ENCODE peak calls at places on chromosomes 11 and 22, in six cellular contexts. One of them, this sample, is unnamed. For H3K27me3 and H3K4me1, the result is how much of the 10 kb centered on the place peaks cover.

GRCh38 chr11:20623258-20623657 is 23.9 kb downstream of the SLC6A5 start:
- DNase-seq in SK-N-SH: no peak
- DNase-seq in psoas muscle: no peak
- DNase-seq in colonic mucosa: no peak
- DNase-seq in naive thymus-derived CD4-positive, alpha-beta T cell: no peak
- DNase-seq in GM23338: no peak
- DNase-seq in this sample: no peak

GRCh38 chr11:96324912-96325311 is 18.1 kb downstream of the MAML2 start:
- DNase-seq in naive thymus-derived CD4-positive, alpha-beta T cell: no peak
- DNase-seq in GM23338: no peak
- DNase-seq in psoas muscle: no peak
- DNase-seq in colonic mucosa: no peak
- DNase-seq in SK-N-SH: no peak
- DNase-seq in this sample: peak

GRCh38 chr11:122186439-122187080 is 70.5 kb upstream of the BLID start:
- DNase-seq in SK-N-SH: no peak
- DNase-seq in colonic mucosa: no peak
- DNase-seq in GM23338: no peak
- DNase-seq in psoas muscle: no peak
- DNase-seq in naive thymus-derived CD4-positive, alpha-beta T cell: no peak
- DNase-seq in this sample: no peak

GRCh38 chr11:106624377-106624776 is 393.9 kb downstream of the GUCY1A2 start:
- DNase-seq in SK-N-SH: no peak
- DNase-seq in psoas muscle: no peak
- DNase-seq in GM23338: peak
- DNase-seq in colonic mucosa: no peak
- DNase-seq in naive thymus-derived CD4-positive, alpha-beta T cell: no peak
- DNase-seq in this sample: no peak

GRCh38 chr22:27212617-27213177 is 555.3 kb downstream of the MIAT start:
- DNase-seq in colonic mucosa: peak
- DNase-seq in psoas muscle: peak
- DNase-seq in SK-N-SH: no peak
- DNase-seq in naive thymus-derived CD4-positive, alpha-beta T cell: no peak
- DNase-seq in GM23338: no peak
- DNase-seq in this sample: peak

GRCh38 chr11:61814958-61815789 is 1.6 kb downstream of the FADS1 start:
- DNase-seq in psoas muscle: peak
- DNase-seq in naive thymus-derived CD4-positive, alpha-beta T cell: no peak
- DNase-seq in colonic mucosa: peak
- DNase-seq in GM23338: peak
- DNase-seq in SK-N-SH: peak
- DNase-seq in this sample: peak

GRCh38 chr11:46253258-46254134 is 24.0 kb upstream of the CREB3L1 start:
- DNase-seq in naive thymus-derived CD4-positive, alpha-beta T cell: no peak
- DNase-seq in colonic mucosa: peak
- DNase-seq in SK-N-SH: no peak
- DNase-seq in psoas muscle: no peak
- DNase-seq in GM23338: no peak
- DNase-seq in this sample: no peak

GRCh38 chr22:19510919-19511341 is 13.3 kb downstream of the CLDN5 start:
- DNase-seq in psoas muscle: no peak
- DNase-seq in GM23338: no peak
- DNase-seq in colonic mucosa: no peak
- DNase-seq in SK-N-SH: no peak
- DNase-seq in naive thymus-derived CD4-positive, alpha-beta T cell: no peak
- DNase-seq in this sample: no peak

GRCh38 chr11:115244314-115244713 is 259.9 kb downstream of the CADM1 start:
- DNase-seq in naive thymus-derived CD4-positive, alpha-beta T cell: no peak
- DNase-seq in SK-N-SH: no peak
- DNase-seq in colonic mucosa: no peak
- DNase-seq in GM23338: no peak
- DNase-seq in psoas muscle: no peak
- DNase-seq in this sample: no peak

GRCh38 chr11:93490996-93491618 is 52.1 kb downstream of the SMCO4 start:
- DNase-seq in SK-N-SH: no peak
- DNase-seq in naive thymus-derived CD4-positive, alpha-beta T cell: no peak
- DNase-seq in GM23338: peak
- DNase-seq in colonic mucosa: no peak
- DNase-seq in psoas muscle: no peak
- DNase-seq in this sample: no peak

GRCh38 chr11:126585388-126586302 is 230.2 kb downstream of the ST3GAL4 start:
- DNase-seq in naive thymus-derived CD4-positive, alpha-beta T cell: no peak
- DNase-seq in SK-N-SH: peak
- DNase-seq in colonic mucosa: peak
- DNase-seq in GM23338: peak
- DNase-seq in psoas muscle: peak
- DNase-seq in this sample: peak
- H3K4me3 ChIP-seq in naive thymus-derived CD4-positive, alpha-beta T cell: no peak
- H3K4me3 ChIP-seq in SK-N-SH: no peak
- H3K4me3 ChIP-seq in colonic mucosa: no peak
- H3K4me3 ChIP-seq in GM23338: peak
- H3K4me3 ChIP-seq in psoas muscle: peak
- H3K4me3 ChIP-seq in this sample: peak

GRCh38 chr11:57196556-57196955 is 14.8 kb downstream of the LRRC55 start:
- DNase-seq in naive thymus-derived CD4-positive, alpha-beta T cell: no peak
- DNase-seq in SK-N-SH: no peak
- DNase-seq in GM23338: no peak
- DNase-seq in colonic mucosa: no peak
- DNase-seq in psoas muscle: no peak
- DNase-seq in this sample: no peak

GRCh38 chr11:57190548-57190947 is 8.8 kb downstream of the LRRC55 start:
- DNase-seq in GM23338: no peak
- DNase-seq in naive thymus-derived CD4-positive, alpha-beta T cell: no peak
- DNase-seq in psoas muscle: no peak
- DNase-seq in SK-N-SH: no peak
- DNase-seq in colonic mucosa: no peak
- DNase-seq in this sample: no peak

GRCh38 chr11:57191308-57191707 is 9.6 kb downstream of the LRRC55 start:
- DNase-seq in naive thymus-derived CD4-positive, alpha-beta T cell: no peak
- DNase-seq in GM23338: peak
- DNase-seq in psoas muscle: no peak
- DNase-seq in SK-N-SH: no peak
- DNase-seq in colonic mucosa: no peak
- DNase-seq in this sample: no peak
- H3K27me3 ChIP-seq in naive thymus-derived CD4-positive, alpha-beta T cell: under half
- H3K27me3 ChIP-seq in GM23338: under half
- H3K27me3 ChIP-seq in psoas muscle: under half
- H3K27me3 ChIP-seq in SK-N-SH: under half
- H3K27me3 ChIP-seq in colonic mucosa: under half
- H3K27me3 ChIP-seq in this sample: under half

GRCh38 chr11:128324051-128324481 is 263.3 kb downstream of the ETS1 start:
- DNase-seq in colonic mucosa: no peak
- DNase-seq in SK-N-SH: no peak
- DNase-seq in naive thymus-derived CD4-positive, alpha-beta T cell: no peak
- DNase-seq in psoas muscle: no peak
- DNase-seq in GM23338: no peak
- DNase-seq in this sample: no peak
- H3K4me1 ChIP-seq in colonic mucosa: under half
- H3K4me1 ChIP-seq in SK-N-SH: under half
- H3K4me1 ChIP-seq in naive thymus-derived CD4-positive, alpha-beta T cell: half or more
- H3K4me1 ChIP-seq in psoas muscle: under half
- H3K4me1 ChIP-seq in GM23338: under half
- H3K4me1 ChIP-seq in this sample: under half

GRCh38 chr11:124768914-124769313 is 6.8 kb upstream of the ESAM start:
- DNase-seq in GM23338: no peak
- DNase-seq in SK-N-SH: no peak
- DNase-seq in psoas muscle: no peak
- DNase-seq in naive thymus-derived CD4-positive, alpha-beta T cell: no peak
- DNase-seq in colonic mucosa: peak
- DNase-seq in this sample: no peak
- H3K4me3 ChIP-seq in GM23338: no peak
- H3K4me3 ChIP-seq in SK-N-SH: no peak
- H3K4me3 ChIP-seq in psoas muscle: no peak
- H3K4me3 ChIP-seq in naive thymus-derived CD4-positive, alpha-beta T cell: no peak
- H3K4me3 ChIP-seq in colonic mucosa: no peak
- H3K4me3 ChIP-seq in this sample: no peak

DNA sequence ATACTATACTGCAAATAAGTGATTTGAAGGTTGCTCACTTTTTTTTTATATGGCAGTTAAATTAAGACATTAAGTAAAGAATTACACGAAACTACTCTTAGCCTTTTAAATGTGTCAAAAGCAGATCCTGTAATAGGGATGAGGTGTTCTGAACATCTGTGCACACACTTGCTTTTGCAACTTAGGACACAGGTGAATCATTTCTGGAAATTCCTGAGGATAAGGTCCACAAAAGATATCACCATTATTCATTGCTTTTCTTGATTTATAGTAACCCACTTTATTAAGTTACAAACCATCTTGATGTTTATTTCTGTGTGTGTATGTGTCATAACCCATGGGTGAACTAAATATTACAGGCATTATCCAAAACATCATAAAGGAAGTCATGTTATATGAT is 55.9 kb downstream of the SLC5A12 start:
- DNase-seq in colonic mucosa: no peak
- DNase-seq in naive thymus-derived CD4-positive, alpha-beta T cell: no peak
- DNase-seq in psoas muscle: no peak
- DNase-seq in SK-N-SH: no peak
- DNase-seq in GM23338: no peak
- DNase-seq in this sample: no peak
- H3K27me3 ChIP-seq in colonic mucosa: under half
- H3K27me3 ChIP-seq in naive thymus-derived CD4-positive, alpha-beta T cell: under half
- H3K27me3 ChIP-seq in psoas muscle: under half
- H3K27me3 ChIP-seq in SK-N-SH: under half
- H3K27me3 ChIP-seq in GM23338: under half
- H3K27me3 ChIP-seq in this sample: under half

GRCh38 chr11:57645716-57646085 is 4.0 kb downstream of the YPEL4 start:
- DNase-seq in GM23338: peak
- DNase-seq in colonic mucosa: no peak
- DNase-seq in naive thymus-derived CD4-positive, alpha-beta T cell: no peak
- DNase-seq in psoas muscle: no peak
- DNase-seq in SK-N-SH: no peak
- DNase-seq in this sample: no peak

GRCh38 chr11:57646756-57647303 is 2.9 kb downstream of the YPEL4 start:
- DNase-seq in GM23338: peak
- DNase-seq in colonic mucosa: no peak
- DNase-seq in psoas muscle: no peak
- DNase-seq in naive thymus-derived CD4-positive, alpha-beta T cell: no peak
- DNase-seq in SK-N-SH: no peak
- DNase-seq in this sample: no peak

GRCh38 chr11:57647368-57647767 is 2.3 kb downstream of the YPEL4 start:
- DNase-seq in GM23338: peak
- DNase-seq in naive thymus-derived CD4-positive, alpha-beta T cell: no peak
- DNase-seq in SK-N-SH: peak
- DNase-seq in colonic mucosa: no peak
- DNase-seq in psoas muscle: no peak
- DNase-seq in this sample: no peak

GRCh38 chr11:57644748-57645715 is 4.7 kb downstream of the YPEL4 start:
- DNase-seq in naive thymus-derived CD4-positive, alpha-beta T cell: peak
- DNase-seq in colonic mucosa: peak
- DNase-seq in SK-N-SH: peak
- DNase-seq in GM23338: peak
- DNase-seq in psoas muscle: peak
- DNase-seq in this sample: peak

DNA sequence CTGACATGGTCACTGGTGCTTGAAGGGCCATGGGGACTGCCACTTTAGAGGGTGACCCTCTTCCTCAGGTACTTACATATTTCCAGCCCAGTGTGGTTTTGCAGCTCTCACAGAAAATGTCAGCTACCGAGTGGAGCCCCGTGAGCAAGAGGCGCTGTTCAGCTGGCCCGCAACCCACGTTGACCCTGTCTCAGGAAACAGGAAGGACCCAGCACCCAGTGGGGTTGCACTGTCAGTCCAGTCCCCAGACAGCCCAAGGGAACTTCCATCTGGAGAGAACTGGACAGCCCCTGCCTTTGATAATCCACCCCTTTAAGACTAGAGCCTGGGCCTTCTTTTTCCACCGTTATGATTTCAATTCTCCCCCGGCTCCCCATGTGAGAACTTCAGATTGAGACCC is 3.5 kb downstream of the YPEL4 start:
- DNase-seq in colonic mucosa: no peak
- DNase-seq in GM23338: no peak
- DNase-seq in naive thymus-derived CD4-positive, alpha-beta T cell: no peak
- DNase-seq in SK-N-SH: no peak
- DNase-seq in psoas muscle: no peak
- DNase-seq in this sample: no peak
- H3K4me1 ChIP-seq in colonic mucosa: under half
- H3K4me1 ChIP-seq in GM23338: half or more
- H3K4me1 ChIP-seq in naive thymus-derived CD4-positive, alpha-beta T cell: under half
- H3K4me1 ChIP-seq in SK-N-SH: under half
- H3K4me1 ChIP-seq in psoas muscle: under half
- H3K4me1 ChIP-seq in this sample: under half